ENCODE peak calls at places on chromosomes 16 and 17, in five cellular contexts. One of them, this sample, is unnamed.

GRCh38 chr17:49915670-49916069 is 53.3 kb upstream of the DLX4 start:
- DNase-seq in K562: no peak
- DNase-seq in SK-N-SH: no peak
- DNase-seq in H1: peak
- DNase-seq in HepG2: no peak
- DNase-seq in this sample: no peak

GRCh38 chr17:43907425-43907981 is at the start of gene MPP2:
- DNase-seq in SK-N-SH: peak
- DNase-seq in HepG2: peak
- DNase-seq in H1: peak
- DNase-seq in K562: peak
- DNase-seq in this sample: no peak

GRCh38 chr16:1420111-1420539 is 422 bp downstream of the UQCC4 start:
- DNase-seq in SK-N-SH: no peak
- DNase-seq in HepG2: no peak
- DNase-seq in K562: no peak
- DNase-seq in H1: no peak
- DNase-seq in this sample: no peak

GRCh38 chr17:63785556-63785955 is 11.6 kb downstream of the DDX42 start:
- DNase-seq in K562: no peak
- DNase-seq in H1: no peak
- DNase-seq in HepG2: no peak
- DNase-seq in SK-N-SH: no peak
- DNase-seq in this sample: no peak

GRCh38 chr17:58325289-58325726 is 3.3 kb downstream of the TSPOAP1 start:
- DNase-seq in H1: peak
- DNase-seq in SK-N-SH: peak
- DNase-seq in K562: no peak
- DNase-seq in HepG2: no peak
- DNase-seq in this sample: no peak

GRCh38 chr16:50146479-50147435 is 6.3 kb upstream of the TENT4B start:
- DNase-seq in H1: no peak
- DNase-seq in SK-N-SH: no peak
- DNase-seq in HepG2: no peak
- DNase-seq in K562: peak
- DNase-seq in this sample: no peak

GRCh38 chr16:30921748-30922419 is 1.5 kb upstream of the FBXL19 start:
- DNase-seq in K562: peak
- DNase-seq in SK-N-SH: peak
- DNase-seq in H1: peak
- DNase-seq in HepG2: peak
- DNase-seq in this sample: peak

GRCh38 chr17:80433916-80434666 is 19.1 kb downstream of the ENDOV start:
- DNase-seq in SK-N-SH: no peak
- DNase-seq in K562: no peak
- DNase-seq in HepG2: no peak
- DNase-seq in H1: no peak
- DNase-seq in this sample: no peak

GRCh38 chr17:31411707-31412285 is 20.3 kb downstream of the RAB11FIP4 start:
- DNase-seq in H1: no peak
- DNase-seq in K562: no peak
- DNase-seq in SK-N-SH: no peak
- DNase-seq in HepG2: no peak
- DNase-seq in this sample: no peak

GRCh38 chr16:57618306-57619132 is 9.9 kb upstream of the ADGRG1 start:
- DNase-seq in H1: peak
- DNase-seq in K562: no peak
- DNase-seq in HepG2: no peak
- DNase-seq in SK-N-SH: no peak
- DNase-seq in this sample: no peak

GRCh38 chr16:28166394-28167208 is 45.2 kb downstream of the XPO6 start:
- DNase-seq in SK-N-SH: no peak
- DNase-seq in K562: no peak
- DNase-seq in H1: no peak
- DNase-seq in HepG2: peak
- DNase-seq in this sample: no peak

GRCh38 chr17:16934836-16935235 is 37.1 kb downstream of the TNFRSF13B start:
- DNase-seq in K562: no peak
- DNase-seq in HepG2: no peak
- DNase-seq in H1: no peak
- DNase-seq in SK-N-SH: no peak
- DNase-seq in this sample: no peak

GRCh38 chr17:63550816-63551639 is 751 bp downstream of the DCAF7 start:
- DNase-seq in SK-N-SH: peak
- DNase-seq in K562: peak
- DNase-seq in H1: peak
- DNase-seq in HepG2: peak
- DNase-seq in this sample: no peak

GRCh38 chr16:17518441-17518840 is 47.7 kb upstream of the XYLT1 start:
- DNase-seq in H1: no peak
- DNase-seq in SK-N-SH: no peak
- DNase-seq in HepG2: no peak
- DNase-seq in K562: no peak
- DNase-seq in this sample: no peak

GRCh38 chr17:61587807-61588660 is 3.0 kb downstream of the NACA2 start:
- DNase-seq in H1: no peak
- DNase-seq in HepG2: no peak
- DNase-seq in SK-N-SH: no peak
- DNase-seq in K562: no peak
- DNase-seq in this sample: no peak

GRCh38 chr17:2068589-2069051 is 13.7 kb downstream of the HIC1 start:
- DNase-seq in K562: no peak
- DNase-seq in SK-N-SH: peak
- DNase-seq in HepG2: no peak
- DNase-seq in H1: no peak
- DNase-seq in this sample: no peak

GRCh38 chr17:250487-251300 is 69.2 kb upstream of the DOC2B start:
- DNase-seq in H1: peak
- DNase-seq in K562: no peak
- DNase-seq in SK-N-SH: no peak
- DNase-seq in HepG2: no peak
- DNase-seq in this sample: no peak

GRCh38 chr16:81541314-81541713 is 96.7 kb downstream of the CMIP start:
- DNase-seq in HepG2: no peak
- DNase-seq in H1: no peak
- DNase-seq in SK-N-SH: no peak
- DNase-seq in K562: no peak
- DNase-seq in this sample: no peak

GRCh38 chr17:45195424-45195823 is 26.3 kb upstream of the FMNL1 start:
- DNase-seq in HepG2: no peak
- DNase-seq in H1: no peak
- DNase-seq in K562: no peak
- DNase-seq in SK-N-SH: no peak
- DNase-seq in this sample: no peak

GRCh38 chr17:45186955-45187354 is 25.3 kb downstream of the HEXIM2 start:
- DNase-seq in H1: no peak
- DNase-seq in K562: no peak
- DNase-seq in HepG2: no peak
- DNase-seq in SK-N-SH: no peak
- DNase-seq in this sample: no peak

GRCh38 chr17:45189002-45189401 is 27.3 kb downstream of the HEXIM2 start:
- DNase-seq in HepG2: no peak
- DNase-seq in K562: no peak
- DNase-seq in SK-N-SH: no peak
- DNase-seq in H1: no peak
- DNase-seq in this sample: no peak

DNA sequence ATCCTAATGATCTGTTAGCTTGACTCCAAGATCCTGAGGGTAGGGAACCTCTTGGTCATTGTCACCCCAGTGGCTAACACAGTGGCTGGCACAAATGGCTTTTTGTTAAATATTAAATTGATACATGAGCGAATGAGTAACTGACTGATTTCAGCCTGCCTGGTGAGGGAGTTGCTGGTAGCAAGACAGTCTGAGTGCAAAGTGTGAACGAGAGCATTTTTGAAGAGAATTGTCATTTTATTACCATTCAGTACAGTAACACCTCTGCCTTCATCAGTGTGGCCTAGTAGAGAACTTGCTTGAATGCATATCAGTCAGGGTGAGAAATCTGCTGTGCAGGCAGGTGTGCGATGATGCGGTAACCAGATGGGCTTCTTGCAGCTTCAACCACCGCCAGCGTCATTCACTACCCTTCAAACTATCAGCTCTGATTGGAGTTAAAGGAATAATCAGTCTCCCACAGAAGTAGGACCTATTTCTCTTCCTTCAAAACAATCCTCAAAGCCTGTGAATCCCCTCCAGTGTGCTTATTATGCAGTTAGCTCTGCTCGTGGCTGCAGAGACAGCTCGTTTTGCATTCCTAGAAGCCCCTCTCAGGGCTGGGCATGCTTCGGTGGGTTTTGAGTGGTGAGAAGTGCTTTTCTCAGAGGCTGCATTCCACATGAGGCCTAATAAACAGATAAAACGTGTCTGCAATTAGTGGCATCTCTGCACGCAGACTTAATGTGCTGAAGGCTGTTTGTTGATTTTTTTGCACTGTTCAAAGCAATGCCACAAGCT is 29.0 kb downstream of the HEXIM2 start:
- DNase-seq in SK-N-SH: no peak
- DNase-seq in HepG2: no peak
- DNase-seq in K562: no peak
- DNase-seq in H1: no peak
- DNase-seq in this sample: no peak
- TF ChIP-seq TAF1 in SK-N-SH: no peak
- TF ChIP-seq TAF1 in HepG2: no peak
- TF ChIP-seq TAF1 in K562: no peak
- TF ChIP-seq TAF1 in H1: no peak
- TF ChIP-seq TAF1 in this sample: no peak

GRCh38 chr17:57234252-57235092 is 21.9 kb upstream of the MSI2 start:
- DNase-seq in H1: no peak
- DNase-seq in K562: no peak
- DNase-seq in HepG2: no peak
- DNase-seq in SK-N-SH: no peak
- DNase-seq in this sample: no peak

GRCh38 chr17:57242148-57242547 is 14.2 kb upstream of the MSI2 start:
- DNase-seq in H1: no peak
- DNase-seq in HepG2: no peak
- DNase-seq in K562: no peak
- DNase-seq in SK-N-SH: no peak
- DNase-seq in this sample: no peak

GRCh38 chr17:57235124-57235523 is 21.2 kb upstream of the MSI2 start:
- DNase-seq in SK-N-SH: no peak
- DNase-seq in HepG2: no peak
- DNase-seq in K562: no peak
- DNase-seq in H1: no peak
- DNase-seq in this sample: no peak

DNA sequence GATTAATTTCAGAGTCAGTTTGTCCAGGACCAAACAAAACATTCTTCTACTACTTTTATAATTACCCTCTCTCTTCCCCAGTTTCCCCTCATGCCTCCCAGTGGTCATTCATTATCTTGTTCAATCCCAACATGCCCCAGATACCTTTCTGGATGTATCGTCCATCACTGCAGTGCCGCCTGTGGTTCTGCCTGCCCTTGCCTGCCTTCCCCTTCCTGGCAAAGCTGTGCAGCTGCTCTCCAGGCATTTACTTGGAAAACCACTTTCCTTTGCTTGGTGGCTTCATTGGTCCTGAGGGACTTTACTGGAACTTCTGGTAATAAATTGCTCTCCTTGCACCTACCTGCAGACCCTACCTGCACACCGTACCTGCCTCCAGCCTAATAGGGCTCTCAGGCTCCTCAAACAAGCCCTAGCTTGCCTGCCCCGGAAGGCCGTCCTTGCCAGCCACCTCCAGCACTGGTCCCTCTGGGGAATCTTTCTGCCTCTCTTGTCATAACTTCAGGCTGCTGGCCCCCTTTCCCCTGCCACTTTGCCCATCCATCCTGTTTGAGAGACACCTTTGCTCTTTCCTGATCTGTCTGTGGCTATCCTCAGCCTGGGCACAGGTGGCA is 19.5 kb upstream of the MSI2 start:
- DNase-seq in H1: no peak
- DNase-seq in SK-N-SH: no peak
- DNase-seq in HepG2: no peak
- DNase-seq in K562: no peak
- DNase-seq in this sample: no peak
- TF ChIP-seq YY1 in H1: no peak
- TF ChIP-seq YY1 in SK-N-SH: no peak
- TF ChIP-seq YY1 in HepG2: no peak
- TF ChIP-seq YY1 in K562: no peak
- TF ChIP-seq YY1 in this sample: no peak

GRCh38 chr17:4003501-4004421 is 39.5 kb upstream of the ATP2A3 start:
- DNase-seq in SK-N-SH: peak
- DNase-seq in HepG2: peak
- DNase-seq in K562: no peak
- DNase-seq in H1: peak
- DNase-seq in this sample: no peak
- TF ChIP-seq TAF1 in SK-N-SH: no peak
- TF ChIP-seq TAF1 in HepG2: peak
- TF ChIP-seq TAF1 in K562: no peak
- TF ChIP-seq TAF1 in H1: no peak
- TF ChIP-seq TAF1 in this sample: no peak

GRCh38 chr17:81927653-81928496 is at the start of gene MAFG:
- DNase-seq in HepG2: peak
- DNase-seq in H1: peak
- DNase-seq in SK-N-SH: peak
- DNase-seq in K562: peak
- DNase-seq in this sample: peak
- TF ChIP-seq YY1 in HepG2: peak
- TF ChIP-seq YY1 in H1: no peak
- TF ChIP-seq YY1 in SK-N-SH: no peak
- TF ChIP-seq YY1 in K562: peak
- TF ChIP-seq YY1 in this sample: peak

GRCh38 chr17:72788950-72789585 is 303.4 kb downstream of the SLC39A11 start:
- DNase-seq in SK-N-SH: no peak
- DNase-seq in HepG2: peak
- DNase-seq in H1: no peak
- DNase-seq in K562: no peak
- DNase-seq in this sample: no peak

GRCh38 chr17:72794152-72794551 is 298.3 kb downstream of the SLC39A11 start:
- DNase-seq in H1: no peak
- DNase-seq in K562: no peak
- DNase-seq in SK-N-SH: no peak
- DNase-seq in HepG2: no peak
- DNase-seq in this sample: no peak

GRCh38 chr17:72789711-72790110 is 302.8 kb downstream of the SLC39A11 start:
- DNase-seq in K562: no peak
- DNase-seq in HepG2: no peak
- DNase-seq in H1: no peak
- DNase-seq in SK-N-SH: no peak
- DNase-seq in this sample: no peak

GRCh38 chr17:72792771-72793170 is 299.7 kb downstream of the SLC39A11 start:
- DNase-seq in SK-N-SH: peak
- DNase-seq in K562: no peak
- DNase-seq in H1: no peak
- DNase-seq in HepG2: no peak
- DNase-seq in this sample: no peak

GRCh38 chr17:72790194-72790593 is 302.3 kb downstream of the SLC39A11 start:
- DNase-seq in SK-N-SH: no peak
- DNase-seq in H1: no peak
- DNase-seq in K562: no peak
- DNase-seq in HepG2: no peak
- DNase-seq in this sample: no peak
- TF ChIP-seq TAF1 in SK-N-SH: no peak
- TF ChIP-seq TAF1 in H1: no peak
- TF ChIP-seq TAF1 in K562: no peak
- TF ChIP-seq TAF1 in HepG2: no peak
- TF ChIP-seq TAF1 in this sample: no peak

GRCh38 chr17:40550608-40551007 is 14.7 kb downstream of the CCR7 start:
- DNase-seq in K562: no peak
- DNase-seq in H1: no peak
- DNase-seq in HepG2: no peak
- DNase-seq in SK-N-SH: no peak
- DNase-seq in this sample: no peak
- TF ChIP-seq YY1 in K562: no peak
- TF ChIP-seq YY1 in H1: no peak
- TF ChIP-seq YY1 in HepG2: no peak
- TF ChIP-seq YY1 in SK-N-SH: no peak
- TF ChIP-seq YY1 in this sample: no peak

This sample was measured in GM12878.